ENCODE peak calls at places on chromosomes 4 and X, in nine cellular contexts. One of them, this sample, is unnamed.
A peak's percentile ranks its signal among the peaks of the same experiment; 100 is the strongest.

GRCh38 chr4:77194989-77195388 is 38.0 kb downstream of the CCNG2 start:
- DNase-seq in foreskin keratinocyte: no peak
- DNase-seq in PC-9: no peak
- DNase-seq in sigmoid colon: no peak
- DNase-seq in heart left ventricle: no peak
- DNase-seq in heart right ventricle: no peak
- DNase-seq in H9: no peak
- DNase-seq in NT2/D1: no peak
- DNase-seq in GM23248: no peak
- DNase-seq in this sample: no peak

GRCh38 chrX:152842772-152843338 is 12.0 kb downstream of the NSDHL start:
- DNase-seq in foreskin keratinocyte: no peak
- DNase-seq in PC-9: no peak
- DNase-seq in sigmoid colon: no peak
- DNase-seq in heart left ventricle: no peak
- DNase-seq in heart right ventricle: no peak
- DNase-seq in H9: no peak
- DNase-seq in NT2/D1: no peak
- DNase-seq in GM23248: no peak
- DNase-seq in this sample: no peak

GRCh38 chr4:53196195-53196641 is 169.6 kb downstream of the SCFD2 start:
- DNase-seq in foreskin keratinocyte: no peak
- DNase-seq in PC-9: no peak
- DNase-seq in sigmoid colon: no peak
- DNase-seq in heart left ventricle: no peak
- DNase-seq in heart right ventricle: no peak
- DNase-seq in H9: no peak
- DNase-seq in NT2/D1: no peak
- DNase-seq in GM23248: peak; percentile 40
- DNase-seq in this sample: no peak

GRCh38 chrX:97026406-97026805 is 142.7 kb downstream of the RPA4 start:
- DNase-seq in foreskin keratinocyte: no peak
- DNase-seq in PC-9: no peak
- DNase-seq in sigmoid colon: no peak
- DNase-seq in heart left ventricle: no peak
- DNase-seq in heart right ventricle: no peak
- DNase-seq in H9: no peak
- DNase-seq in NT2/D1: peak; percentile 8
- DNase-seq in GM23248: peak; percentile 1
- DNase-seq in this sample: no peak

GRCh38 chrX:23667239-23668177 is at the start of gene PRDX4:
- DNase-seq in foreskin keratinocyte: peak; percentile 63
- DNase-seq in PC-9: peak; percentile 87
- DNase-seq in sigmoid colon: peak; percentile 96
- DNase-seq in heart left ventricle: peak; percentile 93
- DNase-seq in heart right ventricle: peak; percentile 90
- DNase-seq in H9: peak; percentile 91
- DNase-seq in NT2/D1: peak; percentile 76
- DNase-seq in GM23248: peak; percentile 91
- DNase-seq in this sample: peak; percentile 96

GRCh38 chr4:184648220-184649025 is 824 bp downstream of the CASP3 start:
- DNase-seq in foreskin keratinocyte: peak; percentile 50
- DNase-seq in PC-9: peak; percentile 50
- DNase-seq in sigmoid colon: peak; percentile 87
- DNase-seq in heart left ventricle: peak; percentile 80
- DNase-seq in heart right ventricle: peak; percentile 78
- DNase-seq in H9: peak; percentile 43
- DNase-seq in NT2/D1: no peak
- DNase-seq in GM23248: peak; percentile 80
- DNase-seq in this sample: peak; percentile 95

GRCh38 chrX:54920610-54921426 is at the start of gene TRO:
- DNase-seq in foreskin keratinocyte: no peak
- DNase-seq in PC-9: no peak
- DNase-seq in sigmoid colon: no peak
- DNase-seq in heart left ventricle: no peak
- DNase-seq in heart right ventricle: no peak
- DNase-seq in H9: peak; percentile 67
- DNase-seq in NT2/D1: peak; percentile 32
- DNase-seq in GM23248: peak; percentile 26
- DNase-seq in this sample: no peak

GRCh38 chr4:15459706-15460105 is 10.0 kb upstream of the CC2D2A start:
- DNase-seq in foreskin keratinocyte: no peak
- DNase-seq in PC-9: no peak
- DNase-seq in sigmoid colon: no peak
- DNase-seq in heart left ventricle: no peak
- DNase-seq in heart right ventricle: no peak
- DNase-seq in H9: no peak
- DNase-seq in NT2/D1: no peak
- DNase-seq in GM23248: no peak
- DNase-seq in this sample: no peak

GRCh38 chrX:134171661-134172587 is 65.1 kb upstream of the CCDC160 start:
- DNase-seq in foreskin keratinocyte: no peak
- DNase-seq in PC-9: no peak
- DNase-seq in sigmoid colon: no peak
- DNase-seq in heart left ventricle: peak; percentile 40
- DNase-seq in heart right ventricle: peak; percentile 14
- DNase-seq in H9: peak; percentile 43
- DNase-seq in NT2/D1: no peak
- DNase-seq in GM23248: peak; percentile 11
- DNase-seq in this sample: peak; percentile 79

GRCh38 chrX:13688772-13689518 is at the start of gene RAB9A:
- DNase-seq in foreskin keratinocyte: no peak
- DNase-seq in PC-9: peak; percentile 88
- DNase-seq in sigmoid colon: peak; percentile 92
- DNase-seq in heart left ventricle: peak; percentile 88
- DNase-seq in heart right ventricle: peak; percentile 89
- DNase-seq in H9: peak; percentile 81
- DNase-seq in NT2/D1: peak; percentile 61
- DNase-seq in GM23248: peak; percentile 84
- DNase-seq in this sample: peak; percentile 94

GRCh38 chrX:109600114-109600710 is 24.8 kb downstream of the KCNE5 start:
- DNase-seq in foreskin keratinocyte: no peak
- DNase-seq in PC-9: no peak
- DNase-seq in sigmoid colon: no peak
- DNase-seq in heart left ventricle: peak; percentile 28
- DNase-seq in heart right ventricle: peak; percentile 23
- DNase-seq in H9: peak; percentile 40
- DNase-seq in NT2/D1: no peak
- DNase-seq in GM23248: peak; percentile 21
- DNase-seq in this sample: no peak

GRCh38 chr4:128737098-128737513 is 72.4 kb upstream of the JADE1 start:
- DNase-seq in foreskin keratinocyte: no peak
- DNase-seq in PC-9: no peak
- DNase-seq in sigmoid colon: no peak
- DNase-seq in heart left ventricle: peak; percentile 40
- DNase-seq in heart right ventricle: peak; percentile 29
- DNase-seq in H9: peak; percentile 29
- DNase-seq in NT2/D1: no peak
- DNase-seq in GM23248: no peak
- DNase-seq in this sample: no peak

GRCh38 chrX:140163376-140164159 is 198.2 kb upstream of the CXorf66 start:
- DNase-seq in foreskin keratinocyte: no peak
- DNase-seq in PC-9: no peak
- DNase-seq in sigmoid colon: no peak
- DNase-seq in heart left ventricle: no peak
- DNase-seq in heart right ventricle: no peak
- DNase-seq in H9: no peak
- DNase-seq in NT2/D1: no peak
- DNase-seq in GM23248: peak; percentile 73
- DNase-seq in this sample: no peak

GRCh38 chrX:15882704-15883539 is 28.3 kb upstream of the AP1S2 start:
- DNase-seq in foreskin keratinocyte: no peak
- DNase-seq in PC-9: peak; percentile 2
- DNase-seq in sigmoid colon: no peak
- DNase-seq in heart left ventricle: no peak
- DNase-seq in heart right ventricle: no peak
- DNase-seq in H9: no peak
- DNase-seq in NT2/D1: no peak
- DNase-seq in GM23248: peak; percentile 11
- DNase-seq in this sample: no peak

GRCh38 chr4:32745351-32745750 is 2025.2 kb downstream of the PCDH7 start:
- DNase-seq in foreskin keratinocyte: no peak
- DNase-seq in PC-9: no peak
- DNase-seq in sigmoid colon: no peak
- DNase-seq in heart left ventricle: no peak
- DNase-seq in heart right ventricle: no peak
- DNase-seq in H9: no peak
- DNase-seq in NT2/D1: no peak
- DNase-seq in GM23248: no peak
- DNase-seq in this sample: no peak

GRCh38 chrX:84165716-84166115 is 22.3 kb downstream of the RPS6KA6 start:
- DNase-seq in foreskin keratinocyte: no peak
- DNase-seq in PC-9: no peak
- DNase-seq in sigmoid colon: no peak
- DNase-seq in heart left ventricle: no peak
- DNase-seq in heart right ventricle: no peak
- DNase-seq in H9: no peak
- DNase-seq in NT2/D1: no peak
- DNase-seq in GM23248: peak; percentile 24
- DNase-seq in this sample: no peak

GRCh38 chrX:94454159-94454558 is 780.2 kb downstream of the FAM133A start:
- DNase-seq in foreskin keratinocyte: no peak
- DNase-seq in PC-9: no peak
- DNase-seq in sigmoid colon: no peak
- DNase-seq in heart left ventricle: no peak
- DNase-seq in heart right ventricle: no peak
- DNase-seq in H9: no peak
- DNase-seq in NT2/D1: peak; percentile 5
- DNase-seq in GM23248: no peak
- DNase-seq in this sample: no peak

GRCh38 chr4:60582167-60582566 is 618.0 kb upstream of the ADGRL3 start:
- DNase-seq in foreskin keratinocyte: no peak
- DNase-seq in PC-9: no peak
- DNase-seq in sigmoid colon: no peak
- DNase-seq in heart left ventricle: no peak
- DNase-seq in heart right ventricle: no peak
- DNase-seq in H9: no peak
- DNase-seq in NT2/D1: no peak
- DNase-seq in GM23248: no peak
- DNase-seq in this sample: no peak

GRCh38 chr4:83356899-83357661 is 22.4 kb upstream of the HPSE start:
- DNase-seq in foreskin keratinocyte: peak; percentile 93
- DNase-seq in PC-9: no peak
- DNase-seq in sigmoid colon: no peak
- DNase-seq in heart left ventricle: no peak
- DNase-seq in heart right ventricle: no peak
- DNase-seq in H9: no peak
- DNase-seq in NT2/D1: no peak
- DNase-seq in GM23248: peak; percentile 91
- DNase-seq in this sample: no peak

GRCh38 chr4:88672987-88673386 is 24.6 kb downstream of the NAP1L5 start:
- DNase-seq in foreskin keratinocyte: no peak
- DNase-seq in PC-9: no peak
- DNase-seq in sigmoid colon: no peak
- DNase-seq in heart left ventricle: no peak
- DNase-seq in heart right ventricle: no peak
- DNase-seq in H9: peak; percentile 44
- DNase-seq in NT2/D1: peak; percentile 15
- DNase-seq in GM23248: peak; percentile 54
- DNase-seq in this sample: no peak

DNA sequence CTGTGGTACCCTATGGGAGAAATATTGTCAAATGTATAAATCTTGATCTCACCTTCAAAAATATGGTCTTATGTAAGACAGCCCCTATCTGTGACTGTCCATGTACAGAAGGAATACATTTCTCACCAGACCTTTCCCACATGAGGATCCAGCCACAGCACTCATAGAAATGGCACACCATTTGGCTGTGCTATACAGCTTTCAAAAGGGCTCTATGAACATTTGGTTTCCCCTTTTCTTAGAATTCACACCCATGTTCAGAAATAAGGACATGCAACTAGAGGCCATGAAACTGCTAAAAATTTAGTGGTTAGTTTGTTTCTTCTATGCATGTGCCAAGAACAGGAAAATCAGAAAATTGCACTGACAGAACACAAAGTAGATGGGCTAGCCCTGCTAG is 62.7 kb downstream of the ANTXR2 start:
- DNase-seq in foreskin keratinocyte: no peak
- DNase-seq in PC-9: no peak
- DNase-seq in sigmoid colon: no peak
- DNase-seq in heart left ventricle: no peak
- DNase-seq in heart right ventricle: no peak
- DNase-seq in H9: no peak
- DNase-seq in NT2/D1: no peak
- DNase-seq in GM23248: no peak
- DNase-seq in this sample: no peak
- H3K4me1 ChIP-seq in foreskin keratinocyte: peaks cover 37% of the 10 kb centered on the region
- H3K4me1 ChIP-seq in PC-9: no peaks in the 10 kb centered on the region
- H3K4me1 ChIP-seq in sigmoid colon: peaks cover 24% of the 10 kb centered on the region
- H3K4me1 ChIP-seq in heart left ventricle: peaks cover 48% of the 10 kb centered on the region
- H3K4me1 ChIP-seq in heart right ventricle: peaks cover 15% of the 10 kb centered on the region
- H3K4me1 ChIP-seq in H9: no peaks in the 10 kb centered on the region
- H3K4me1 ChIP-seq in NT2/D1: no peaks in the 10 kb centered on the region
- H3K4me1 ChIP-seq in GM23248: peaks cover 14% of the 10 kb centered on the region
- H3K4me1 ChIP-seq in this sample: peaks cover 14% of the 10 kb centered on the region

GRCh38 chr4:42638276-42638675 is 18.6 kb downstream of the ATP8A1 start:
- DNase-seq in foreskin keratinocyte: no peak
- DNase-seq in PC-9: no peak
- DNase-seq in sigmoid colon: no peak
- DNase-seq in heart left ventricle: no peak
- DNase-seq in heart right ventricle: no peak
- DNase-seq in H9: no peak
- DNase-seq in NT2/D1: no peak
- DNase-seq in GM23248: no peak
- DNase-seq in this sample: no peak
- H3K4me1 ChIP-seq in foreskin keratinocyte: no peaks in the 10 kb centered on the region
- H3K4me1 ChIP-seq in PC-9: no peaks in the 10 kb centered on the region
- H3K4me1 ChIP-seq in sigmoid colon: no peaks in the 10 kb centered on the region
- H3K4me1 ChIP-seq in heart left ventricle: peaks cover 45% of the 10 kb centered on the region
- H3K4me1 ChIP-seq in heart right ventricle: peaks cover 15% of the 10 kb centered on the region
- H3K4me1 ChIP-seq in H9: no peaks in the 10 kb centered on the region
- H3K4me1 ChIP-seq in NT2/D1: no peaks in the 10 kb centered on the region
- H3K4me1 ChIP-seq in GM23248: no peaks in the 10 kb centered on the region
- H3K4me1 ChIP-seq in this sample: peaks cover 41% of the 10 kb centered on the region

GRCh38 chr4:156946508-156947197 is 24.9 kb downstream of the PDGFC start:
- DNase-seq in foreskin keratinocyte: peak; percentile 99
- DNase-seq in PC-9: no peak
- DNase-seq in sigmoid colon: peak; percentile 79
- DNase-seq in heart left ventricle: no peak
- DNase-seq in heart right ventricle: no peak
- DNase-seq in H9: no peak
- DNase-seq in NT2/D1: no peak
- DNase-seq in GM23248: peak; percentile 99
- DNase-seq in this sample: no peak
- H3K4me1 ChIP-seq in foreskin keratinocyte: peaks cover 83% of the 10 kb centered on the region
- H3K4me1 ChIP-seq in PC-9: peaks cover 14% of the 10 kb centered on the region
- H3K4me1 ChIP-seq in sigmoid colon: peaks cover 77% of the 10 kb centered on the region
- H3K4me1 ChIP-seq in heart left ventricle: peaks cover 45% of the 10 kb centered on the region
- H3K4me1 ChIP-seq in heart right ventricle: peaks cover 23% of the 10 kb centered on the region
- H3K4me1 ChIP-seq in H9: no peaks in the 10 kb centered on the region
- H3K4me1 ChIP-seq in NT2/D1: no peaks in the 10 kb centered on the region
- H3K4me1 ChIP-seq in GM23248: peaks cover 74% of the 10 kb centered on the region
- H3K4me1 ChIP-seq in this sample: no peaks in the 10 kb centered on the region

DNA sequence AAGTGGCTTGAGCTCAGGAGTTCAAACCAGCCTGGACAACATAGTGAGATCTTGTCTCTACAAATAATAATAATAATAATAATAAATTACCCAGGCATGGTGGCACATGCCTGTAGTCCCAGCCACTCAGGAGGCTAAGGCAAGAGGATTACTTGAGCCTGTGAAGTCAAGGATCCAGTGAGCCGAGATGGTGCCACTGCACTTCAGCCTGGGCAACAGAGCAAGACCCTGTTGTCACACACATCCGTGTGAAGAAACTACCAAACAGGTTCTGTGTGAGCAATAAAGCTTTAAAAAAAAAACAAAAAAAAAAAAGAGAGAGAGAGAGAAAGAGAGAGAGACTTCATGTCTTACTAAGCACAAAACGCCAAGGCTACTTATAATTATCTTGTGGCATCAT is 42.5 kb downstream of the ANOS1 start:
- DNase-seq in foreskin keratinocyte: no peak
- DNase-seq in PC-9: no peak
- DNase-seq in sigmoid colon: no peak
- DNase-seq in heart left ventricle: no peak
- DNase-seq in heart right ventricle: no peak
- DNase-seq in H9: no peak
- DNase-seq in NT2/D1: no peak
- DNase-seq in GM23248: no peak
- DNase-seq in this sample: no peak
- H3K4me1 ChIP-seq in foreskin keratinocyte: no peaks in the 10 kb centered on the region
- H3K4me1 ChIP-seq in PC-9: no peaks in the 10 kb centered on the region
- H3K4me1 ChIP-seq in sigmoid colon: no peaks in the 10 kb centered on the region
- H3K4me1 ChIP-seq in heart left ventricle: no peaks in the 10 kb centered on the region
- H3K4me1 ChIP-seq in heart right ventricle: no peaks in the 10 kb centered on the region
- H3K4me1 ChIP-seq in H9: peaks cover 11% of the 10 kb centered on the region
- H3K4me1 ChIP-seq in NT2/D1: no peaks in the 10 kb centered on the region
- H3K4me1 ChIP-seq in GM23248: no peaks in the 10 kb centered on the region
- H3K4me1 ChIP-seq in this sample: no peaks in the 10 kb centered on the region